ENCODE peak calls at places on chromosomes 5 and 9, in four cellular contexts. D is NCI-H345; R is activated effector memory CD4-positive, alpha-beta T cell treated with Interleukin-2 at 50 U/mL for 16 hours; O is MCF 10A. F is an unnamed sample.

GRCh38 chr5:60066502-60066901 is 173.0 kb upstream of the PDE4D start:
- DNase-seq in D (no peak), R (no peak), O (no peak), F (no peak)

GRCh38 chr9:87662808-87663528 is 63.0 kb upstream of the CTSL start:
- DNase-seq in D (peak), R (no peak), O (peak), F (peak)

GRCh38 chr9:4540425-4540824 is 50.2 kb downstream of the SLC1A1 start:
- DNase-seq in D (no peak), R (no peak), O (no peak), F (no peak)

GRCh38 chr5:78534148-78535009 is 114.2 kb downstream of the LHFPL2 start:
- DNase-seq in D (no peak), R (no peak), O (no peak), F (no peak)

GRCh38 chr9:31393240-31393639 is 991.2 kb upstream of the ACO1 start:
- DNase-seq in D (no peak), R (no peak), O (no peak), F (no peak)

GRCh38 chr5:80926536-80926935 is 33.6 kb upstream of the RASGRF2 start:
- DNase-seq in D (no peak), R (no peak), O (no peak), F (no peak)

GRCh38 chr9:12904261-12905000 is 129.6 kb downstream of the LURAP1L start:
- DNase-seq in D (no peak), R (no peak), O (no peak), F (no peak)

GRCh38 chr5:24177821-24178220 is 467.0 kb downstream of the CDH10 start:
- DNase-seq in D (no peak), R (no peak), O (no peak), F (no peak)

GRCh38 chr9:90864779-90865178 is 63.2 kb downstream of the SYK start:
- DNase-seq in D (no peak), R (no peak), O (no peak), F (no peak)

GRCh38 chr5:127801751-127802476 is 98.7 kb downstream of the CCDC192 start:
- DNase-seq in D (no peak), R (no peak), O (no peak), F (no peak)

GRCh38 chr5:122463221-122463620 is 151.2 kb downstream of the SNCAIP start:
- DNase-seq in D (no peak), R (no peak), O (no peak), F (no peak)

GRCh38 chr5:112960316-112960715 is 16.3 kb upstream of the DCP2 start:
- DNase-seq in D (no peak), R (no peak), O (no peak), F (no peak)

GRCh38 chr9:130453487-130453886 is 8.7 kb downstream of the ASS1 start:
- DNase-seq in D (peak), R (no peak), O (peak), F (peak)

GRCh38 chr5:174176511-174176910 is 131.0 kb downstream of the NSG2 start:
- DNase-seq in D (no peak), R (no peak), O (peak), F (no peak)